ENCODE peak calls at places on chromosomes 5 and 9, in five cellular contexts. T is IMR-90, R is neuronal stem cell, L is trophoblast cell, Y is mesendoderm. H is an unnamed sample.

GRCh38 chr9:95003694-95004451 is 277.4 kb downstream of the AOPEP start:
- DNase-seq in L (no peak), R (no peak), Y (peak; percentile 64), T (peak; percentile 53), H (peak; percentile 63)

GRCh38 chr5:108953940-108954339 is 206.2 kb downstream of the FER start:
- DNase-seq in Y (peak; percentile 79), L (no peak), T (no peak), R (no peak), H (no peak)

GRCh38 chr5:152995214-152995725 is 495.2 kb upstream of the GRIA1 start:
- DNase-seq in Y (no peak), L (no peak), T (no peak), R (no peak), H (no peak)

GRCh38 chr5:134430001-134430569 is 18.4 kb upstream of the CDKN2AIPNL start:
- DNase-seq in Y (peak; percentile 82), T (no peak), L (no peak), R (no peak), H (peak; percentile 72)

GRCh38 chr9:15205632-15206243 is 101.3 kb downstream of the TTC39B start:
- DNase-seq in Y (no peak), T (peak; percentile 47), R (no peak), L (no peak), H (no peak)

GRCh38 chr5:11509793-11510192 is 394.5 kb downstream of the CTNND2 start:
- DNase-seq in R (no peak), Y (no peak), T (no peak), L (no peak), H (no peak)

GRCh38 chr5:158874814-158875213 is 224.9 kb downstream of the EBF1 start:
- DNase-seq in L (no peak), Y (no peak), R (no peak), T (no peak), H (no peak)

GRCh38 chr9:79708541-79708940 is 136.8 kb downstream of the TLE4 start:
- DNase-seq in T (no peak), R (no peak), Y (no peak), L (no peak), H (no peak)

GRCh38 chr5:10607666-10608442 is 44.0 kb downstream of the ANKRD33B start:
- DNase-seq in L (peak; percentile 17), R (no peak), Y (peak; percentile 61), T (peak; percentile 72), H (no peak)

GRCh38 chr9:122572456-122572855 is 10.7 kb downstream of the OR1L8 start:
- DNase-seq in T (no peak), L (no peak), R (no peak), Y (no peak), H (no peak)

GRCh38 chr5:176943816-176944215 is 44.7 kb upstream of the HK3 start:
- DNase-seq in T (no peak), R (no peak), Y (peak; percentile 4), L (no peak), H (peak; percentile 60)

GRCh38 chr5:154163327-154163997 is 27.1 kb upstream of the GALNT10 start:
- DNase-seq in Y (no peak), T (no peak), L (no peak), R (no peak), H (no peak)

GRCh38 chr9:123860603-123861002 is 69.3 kb downstream of the DENND1A start:
- DNase-seq in Y (no peak), L (no peak), R (no peak), T (no peak), H (no peak)

GRCh38 chr5:140338918-140339317 is 7.5 kb downstream of the HBEGF start:
- DNase-seq in Y (no peak), L (no peak), T (no peak), R (no peak), H (no peak)

GRCh38 chr5:33319841-33320240 is 120.9 kb upstream of the TARS1 start:
- DNase-seq in T (no peak), L (no peak), R (no peak), Y (no peak), H (no peak)

GRCh38 chr9:109101810-109102209 is 17.9 kb downstream of the TMEM245 start:
- DNase-seq in L (peak; percentile 4), T (peak; percentile 84), Y (no peak), R (no peak), H (no peak)

GRCh38 chr5:58437661-58438060 is 22.2 kb downstream of the PLK2 start:
- DNase-seq in L (no peak), T (no peak), R (no peak), Y (no peak), H (no peak)

GRCh38 chr5:54620583-54620933 is 103.0 kb downstream of the SNX18 start:
- DNase-seq in Y (no peak), L (no peak), R (no peak), T (no peak), H (no peak)

GRCh38 chr5:81719743-81720142 is 31.2 kb downstream of the SSBP2 start:
- DNase-seq in R (no peak), Y (no peak), T (no peak), L (no peak), H (no peak)

GRCh38 chr9:35517136-35517535 is 27.2 kb downstream of the RUSC2 start:
- DNase-seq in R (no peak), L (no peak), T (peak; percentile 35), Y (peak; percentile 22), H (no peak)

GRCh38 chr5:5165541-5166002 is 25.4 kb downstream of the ADAMTS16 start:
- DNase-seq in Y (peak; percentile 79), T (no peak), L (peak; percentile 77), R (no peak), H (no peak)

GRCh38 chr9:111389406-111389805 is 59.4 kb upstream of the OR2K2 start:
- DNase-seq in L (no peak), T (no peak), Y (no peak), R (no peak), H (no peak)

GRCh38 chr9:118003240-118003639 is 299.0 kb downstream of the TLR4 start:
- DNase-seq in R (no peak), T (no peak), Y (peak; percentile 5), L (no peak), H (no peak)

GRCh38 chr5:167822241-167822640 is 469.2 kb upstream of the WWC1 start:
- DNase-seq in R (no peak), L (no peak), Y (no peak), T (no peak), H (no peak)

GRCh38 chr9:99680191-99680590 is 141.5 kb upstream of the NR4A3 start:
- DNase-seq in R (no peak), T (peak; percentile 75), L (no peak), Y (no peak), H (no peak)

GRCh38 chr9:100700689-100701318 is 122.9 kb downstream of the CAVIN4 start:
- DNase-seq in L (no peak), T (peak; percentile 9), Y (peak; percentile 67), R (peak; percentile 20), H (peak; percentile 50)

GRCh38 chr9:123866497-123866896 is 63.4 kb downstream of the DENND1A start:
- DNase-seq in R (no peak), L (no peak), Y (no peak), T (no peak), H (no peak)

GRCh38 chr5:172872997-172873491 is 39.0 kb downstream of the ERGIC1 start:
- DNase-seq in R (no peak), Y (no peak), L (no peak), T (peak; percentile 64), H (no peak)
- H2BK5ac ChIP-seq in R (no peak overlapping the region), Y (no peak overlapping the region), L (no peak overlapping the region), T (peak overlapping the region; percentile 97), H (no peak overlapping the region)

DNA sequence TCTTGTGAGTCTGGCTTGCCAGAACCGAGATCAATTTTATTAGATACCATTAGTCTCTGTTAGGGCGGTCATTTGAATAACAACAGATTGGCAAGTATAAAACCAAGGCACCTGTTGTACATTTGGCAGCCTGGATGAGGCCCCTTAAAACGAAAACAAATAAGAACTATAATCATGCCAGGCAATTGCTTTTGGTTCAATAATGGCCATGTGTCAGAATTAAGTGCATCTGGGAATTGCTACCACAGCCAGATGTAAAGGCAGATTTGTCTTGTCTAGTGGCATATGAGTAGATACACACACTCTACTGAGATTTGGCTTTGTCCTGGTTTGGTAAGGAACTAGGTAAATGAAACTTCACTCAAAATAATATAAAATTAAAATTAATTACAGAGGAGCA is 1046.2 kb upstream of the DMAC1 start:
- DNase-seq in Y (no peak), T (no peak), R (no peak), L (no peak), H (no peak)
- H3K9ac ChIP-seq in Y (no peak overlapping the region), T (no peak overlapping the region), R (no peak overlapping the region), L (no peak overlapping the region), H (no peak overlapping the region)

DNA sequence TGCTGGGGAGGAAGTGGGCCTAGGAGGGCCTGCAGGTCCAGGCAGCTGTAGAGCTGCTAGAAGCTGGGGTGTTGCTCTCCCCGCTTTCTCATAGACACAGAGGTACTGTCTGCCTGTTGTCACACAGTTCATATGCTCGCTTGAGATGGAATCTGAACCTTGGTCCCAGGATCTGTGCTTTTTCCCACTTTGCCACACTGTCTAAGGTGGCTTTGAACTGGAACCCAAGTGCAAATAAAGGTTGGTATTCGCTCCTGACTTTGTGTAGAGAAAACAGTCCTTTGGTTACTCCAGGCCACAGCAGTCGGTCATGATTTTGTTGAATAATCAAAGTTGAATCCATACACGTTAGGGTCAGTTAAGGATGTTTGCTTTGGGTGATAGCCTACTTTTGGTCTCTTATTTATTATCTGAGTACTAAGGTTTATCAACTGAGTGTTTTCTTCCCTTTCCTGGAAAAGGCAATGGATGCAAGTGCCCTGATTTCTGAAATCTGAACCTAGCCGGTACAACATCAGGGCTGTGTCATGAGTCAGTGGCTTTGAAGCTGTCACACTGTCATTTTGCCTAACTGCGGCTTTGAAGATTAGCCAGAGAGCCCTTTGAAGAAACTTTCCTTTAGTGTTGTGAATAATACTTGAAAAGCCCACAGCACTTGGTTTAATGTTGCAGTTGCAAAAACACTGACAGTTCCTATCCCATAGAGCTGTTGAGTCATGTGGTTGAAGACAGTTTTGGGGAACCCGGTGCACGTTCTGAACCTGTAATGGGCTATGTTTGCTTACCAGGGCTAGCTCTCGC is 41.3 kb downstream of the HABP4 start:
- DNase-seq in R (no peak), L (no peak), Y (no peak), T (peak; percentile 77), H (no peak)
- H2BK5ac ChIP-seq in R (no peak overlapping the region), L (no peak overlapping the region), Y (no peak overlapping the region), T (peak overlapping the region; percentile 6), H (no peak overlapping the region)

GRCh38 chr5:14183187-14183939 is 40.2 kb downstream of the TRIO start:
- DNase-seq in R (no peak), L (no peak), Y (no peak), T (no peak), H (no peak)
- H3K9ac ChIP-seq in R (no peak overlapping the region), L (no peak overlapping the region), Y (no peak overlapping the region), T (peak overlapping the region; percentile 78), H (no peak overlapping the region)

GRCh38 chr5:1930880-1931589 is 48.3 kb upstream of the IRX4 start:
- DNase-seq in L (no peak), T (no peak), R (peak; percentile 45), Y (peak; percentile 67), H (peak; percentile 80)
- H2BK5ac ChIP-seq in L (no peak overlapping the region), T (no peak overlapping the region), R (no peak overlapping the region), Y (no peak overlapping the region), H (no peak overlapping the region)

H was measured in H9.